ENCODE peak calls at places on chromosome 22, in eight cellular contexts. L, B, J, N, U, D, Z and X are unnamed samples.

GRCh38 chr22:44309137-44309536 is 3.6 kb downstream of the SHISAL1 start:
- DNase-seq in J (no peak), N (peak), L (peak), Z (peak), U (peak), D (no peak), B (peak), X (no peak)

GRCh38 chr22:29269731-29270474 is 1.8 kb downstream of the EWSR1 start:
- DNase-seq in L (no peak), Z (no peak), U (no peak), J (no peak), D (no peak), N (peak), B (peak), X (no peak)

GRCh38 chr22:43861529-43861928 is 784 bp downstream of the SULT4A1 start:
- DNase-seq in J (no peak), Z (no peak), L (no peak), N (peak), D (no peak), U (no peak), B (no peak), X (no peak)

GRCh38 chr22:27913162-27913741 is 5.8 kb downstream of the PITPNB start:
- DNase-seq in D (no peak), U (no peak), B (no peak), J (no peak), N (peak), L (no peak), Z (no peak), X (no peak)

GRCh38 chr22:23837911-23838685 is 708 bp downstream of the DERL3 start:
- DNase-seq in L (no peak), Z (no peak), N (no peak), U (no peak), J (no peak), D (no peak), B (no peak), X (no peak)

GRCh38 chr22:50134481-50134880 is 36.0 kb upstream of the PANX2 start:
- DNase-seq in N (no peak), Z (no peak), J (no peak), D (no peak), U (no peak), B (no peak), L (no peak), X (no peak)

GRCh38 chr22:31692186-31692886 is 30.3 kb upstream of the PISD start:
- DNase-seq in U (peak), J (no peak), N (peak), D (no peak), L (no peak), Z (no peak), B (peak), X (no peak)

GRCh38 chr22:24543679-24544243 is 11.2 kb downstream of the GUCD1 start:
- DNase-seq in L (no peak), J (no peak), D (no peak), Z (no peak), B (no peak), N (no peak), U (no peak), X (no peak)

GRCh38 chr22:36405221-36405631 is 17.5 kb upstream of the MYH9 start:
- DNase-seq in D (no peak), B (no peak), N (no peak), L (no peak), J (no peak), Z (no peak), U (no peak), X (no peak)

GRCh38 chr22:50705219-50705691 is 32.6 kb downstream of the SHANK3 start:
- DNase-seq in J (no peak), D (peak), U (no peak), L (no peak), B (peak), N (peak), Z (no peak), X (peak)

GRCh38 chr22:31630331-31631329 is 31.4 kb downstream of the PISD start:
- DNase-seq in J (peak), Z (peak), B (peak), D (peak), L (no peak), U (peak), N (peak), X (no peak)

GRCh38 chr22:45844949-45845613 is 131.9 kb downstream of the WNT7B start:
- DNase-seq in B (no peak), Z (no peak), N (no peak), L (no peak), D (peak), U (no peak), J (no peak), X (peak)

GRCh38 chr22:47888807-47889206 is 1126.4 kb downstream of the TBC1D22A start:
- DNase-seq in J (no peak), U (no peak), L (no peak), Z (no peak), N (no peak), D (no peak), B (no peak), X (no peak)